ENCODE peak calls at places on chromosomes 2 and 18, in eight cellular contexts. R is stomach, M is upper lobe of left lung, J is transverse colon, U is HCT116, F is suprapubic skin, G is SK-N-SH, B is spleen. C is an unnamed sample.

GRCh38 chr18:75635096-75635495 is 207.6 kb upstream of the SMIM21 start:
- DNase-seq in R (no peak), M (no peak), J (no peak), U (no peak), F (no peak), G (no peak), B (no peak), C (no peak)

GRCh38 chr2:119136093-119136492 is 22.5 kb downstream of the C1QL2 start:
- DNase-seq in R (no peak), M (no peak), J (no peak), U (no peak), F (no peak), G (no peak), B (peak; percentile 60), C (no peak)

GRCh38 chr18:62452280-62452824 is 70.5 kb upstream of the ZCCHC2 start:
- DNase-seq in R (no peak), M (no peak), J (no peak), U (no peak), F (no peak), G (no peak), B (no peak), C (no peak)

GRCh38 chr2:18614042-18614441 is 24.7 kb upstream of the NT5C1B start:
- DNase-seq in R (no peak), M (no peak), J (no peak), U (no peak), F (no peak), G (no peak), B (no peak), C (no peak)

GRCh38 chr18:45521777-45522176 is 93.5 kb upstream of the SLC14A2 start:
- DNase-seq in R (no peak), M (no peak), J (no peak), U (no peak), F (no peak), G (no peak), B (no peak), C (no peak)

GRCh38 chr2:205931388-205931787 is 154.6 kb downstream of the INO80D start:
- DNase-seq in R (no peak), M (no peak), J (no peak), U (no peak), F (no peak), G (no peak), B (no peak), C (no peak)

GRCh38 chr2:135055182-135055786 is 3.2 kb downstream of the RAB3GAP1 start:
- DNase-seq in R (no peak), M (no peak), J (no peak), U (no peak), F (no peak), G (no peak), B (no peak), C (no peak)

GRCh38 chr2:195252018-195252417 is 405.0 kb upstream of the SLC39A10 start:
- DNase-seq in R (no peak), M (no peak), J (no peak), U (no peak), F (no peak), G (no peak), B (no peak), C (peak; percentile 73)

GRCh38 chr2:99472327-99472960 is 17.4 kb downstream of the REV1 start:
- DNase-seq in R (no peak), M (no peak), J (no peak), U (no peak), F (no peak), G (no peak), B (no peak), C (no peak)

GRCh38 chr2:103810875-103811274 is 1043.0 kb upstream of the POU3F3 start:
- DNase-seq in R (no peak), M (no peak), J (no peak), U (no peak), F (no peak), G (no peak), B (no peak), C (no peak)

GRCh38 chr2:16655457-16655837 is 10.2 kb downstream of the CYRIA start:
- DNase-seq in R (no peak), M (no peak), J (no peak), U (no peak), F (no peak), G (no peak), B (no peak), C (no peak)

GRCh38 chr2:184597996-184598312 is 375 bp upstream of the ZNF804A start:
- DNase-seq in R (no peak), M (no peak), J (peak; percentile 6), U (no peak), F (peak; percentile 78), G (no peak), B (no peak), C (peak; percentile 8)

GRCh38 chr2:66389651-66390131 is 45.2 kb upstream of the MEIS1 start:
- DNase-seq in R (no peak), M (no peak), J (no peak), U (no peak), F (no peak), G (no peak), B (no peak), C (no peak)

GRCh38 chr2:239532859-239533258 is 132.0 kb upstream of the HDAC4 start:
- DNase-seq in R (no peak), M (no peak), J (no peak), U (no peak), F (no peak), G (no peak), B (peak; percentile 46), C (no peak)

GRCh38 chr2:239536186-239536585 is 135.4 kb upstream of the HDAC4 start:
- DNase-seq in R (no peak), M (no peak), J (no peak), U (no peak), F (no peak), G (no peak), B (peak; percentile 44), C (no peak)

GRCh38 chr2:239533917-239534316 is 133.1 kb upstream of the HDAC4 start:
- DNase-seq in R (no peak), M (no peak), J (no peak), U (no peak), F (no peak), G (no peak), B (peak; percentile 53), C (no peak)

GRCh38 chr2:239535413-239535790 is 134.6 kb upstream of the HDAC4 start:
- DNase-seq in R (no peak), M (no peak), J (no peak), U (no peak), F (no peak), G (no peak), B (peak; percentile 48), C (no peak)

GRCh38 chr2:239534581-239535412 is 134.0 kb upstream of the HDAC4 start:
- DNase-seq in R (no peak), M (no peak), J (no peak), U (no peak), F (no peak), G (no peak), B (peak; percentile 49), C (no peak)
- TF ChIP-seq CTCF in R (no peak), M (no peak), J (no peak), U (no peak), F (no peak), G (no peak), B (no peak), C (no peak)

DNA sequence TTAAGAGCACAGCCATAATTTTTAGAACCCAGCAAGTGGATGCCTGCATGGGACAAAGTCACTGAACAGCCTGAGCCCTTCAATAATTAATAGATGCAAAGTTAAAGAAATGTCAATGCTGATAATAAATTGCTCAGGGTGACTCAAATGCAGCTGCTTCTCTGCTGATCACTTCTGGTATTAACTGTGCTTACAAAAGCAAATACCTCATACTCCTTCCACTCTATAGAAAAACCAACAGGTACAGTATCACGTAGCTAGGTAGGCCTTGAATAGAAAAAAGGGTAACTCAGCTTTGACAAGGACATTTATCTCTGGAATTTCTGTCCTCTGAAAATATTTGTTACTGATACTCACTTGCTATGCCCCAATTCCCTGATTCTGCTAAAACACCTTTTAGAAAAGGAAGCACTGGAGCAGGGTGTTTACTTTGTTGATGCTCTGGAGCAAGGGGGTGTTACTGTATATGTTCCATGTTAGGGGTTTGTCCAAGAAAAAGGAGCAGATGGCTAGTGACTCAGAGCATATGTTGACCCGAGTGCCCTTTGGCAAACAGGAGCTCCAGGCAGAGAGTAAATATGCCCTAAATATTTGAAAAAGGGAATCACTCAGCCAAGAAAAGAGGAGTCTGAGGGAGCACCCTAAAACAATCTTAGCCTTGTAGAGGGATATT is 59.1 kb upstream of the RTN4 start:
- DNase-seq in R (no peak), M (no peak), J (peak; percentile 22), U (no peak), F (no peak), G (no peak), B (no peak), C (no peak)
- TF ChIP-seq POLR2AphosphoS5 in R (no peak), M (no peak), J (no peak), U (no peak), F (no peak), G (peak; percentile 76), B (no peak), C (no peak)

GRCh38 chr2:65319080-65319673 is 91.5 kb downstream of the ACTR2 start:
- DNase-seq in R (no peak), M (no peak), J (no peak), U (no peak), F (no peak), G (no peak), B (no peak), C (no peak)

GRCh38 chr2:65316072-65316471 is 88.4 kb downstream of the ACTR2 start:
- DNase-seq in R (peak; percentile 84), M (no peak), J (peak; percentile 34), U (no peak), F (no peak), G (no peak), B (no peak), C (no peak)

GRCh38 chr2:65317841-65318240 is 90.2 kb downstream of the ACTR2 start:
- DNase-seq in R (no peak), M (no peak), J (no peak), U (no peak), F (peak; percentile 20), G (no peak), B (no peak), C (no peak)

GRCh38 chr2:65319674-65320041 is 92.0 kb downstream of the ACTR2 start:
- DNase-seq in R (no peak), M (no peak), J (no peak), U (no peak), F (no peak), G (no peak), B (no peak), C (no peak)

DNA sequence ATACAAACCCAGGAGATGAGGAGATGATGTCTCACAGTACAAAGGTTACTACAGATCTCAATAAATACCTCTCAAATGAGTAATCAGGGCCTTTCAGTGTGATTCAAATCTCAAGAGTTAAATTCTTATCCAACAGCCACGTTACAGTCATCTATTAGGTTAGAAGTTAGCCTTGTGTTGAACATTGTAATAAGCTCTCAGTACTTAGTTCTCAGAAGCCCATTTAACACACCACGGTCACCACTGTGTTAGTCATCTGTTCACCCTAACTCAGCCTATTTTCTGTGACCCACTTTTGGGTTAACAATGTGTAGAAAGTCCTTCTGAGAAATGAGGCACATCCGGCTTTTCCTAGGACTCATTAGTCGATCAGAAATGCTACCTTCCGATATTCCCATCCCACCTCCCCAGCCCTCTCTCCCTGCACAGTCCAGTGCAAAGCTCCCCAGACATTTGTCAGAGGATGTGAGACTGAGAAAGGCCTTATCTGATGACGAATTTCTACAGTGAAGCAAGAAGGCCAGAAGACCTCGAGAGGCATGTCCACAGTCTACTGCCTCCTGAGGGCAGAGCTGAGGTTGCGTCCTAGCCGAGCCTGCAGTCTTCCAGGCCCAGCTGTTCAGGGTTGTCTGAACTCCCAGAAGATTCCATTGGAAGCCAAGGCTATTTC is 92.5 kb downstream of the ACTR2 start:
- DNase-seq in R (no peak), M (no peak), J (no peak), U (peak; percentile 64), F (no peak), G (no peak), B (no peak), C (peak; percentile 53)
- TF ChIP-seq CTCF in R (no peak), M (no peak), J (no peak), U (peak; percentile 7), F (no peak), G (peak; percentile 62), B (no peak), C (peak; percentile 46)

GRCh38 chr2:12300019-12300602 is 416.6 kb upstream of the TRIB2 start:
- DNase-seq in R (no peak), M (no peak), J (no peak), U (no peak), F (no peak), G (no peak), B (no peak), C (no peak)
- TF ChIP-seq POLR2AphosphoS5 in R (no peak), M (no peak), J (no peak), U (no peak), F (no peak), G (no peak), B (no peak), C (no peak)